ENCODE peak calls at places on chromosomes 16 and 17, in nine cellular contexts. Y, L, B, S, U, G, R, Q and A are unnamed samples.

GRCh38 chr17:35082073-35082657 is 18.7 kb upstream of the RFFL start:
- DNase-seq in Y (no peak), L (no peak), B (no peak), S (peak), U (no peak), G (no peak), R (no peak), Q (no peak), A (no peak)

GRCh38 chr17:3335876-3336275 is 37.7 kb upstream of the OR3A1 start:
- DNase-seq in Y (no peak), L (no peak), B (no peak), S (no peak), U (no peak), G (no peak), R (no peak), Q (no peak), A (no peak)

GRCh38 chr16:86052926-86053325 is 154.0 kb downstream of the IRF8 start:
- DNase-seq in Y (no peak), L (no peak), B (no peak), S (no peak), U (no peak), G (no peak), R (no peak), Q (no peak), A (no peak)

GRCh38 chr17:10738516-10739258 is 8.9 kb upstream of the TMEM220 start:
- DNase-seq in Y (no peak), L (peak), B (no peak), S (peak), U (peak), G (no peak), R (no peak), Q (no peak), A (no peak)

GRCh38 chr16:6204941-6205340 is 1107.3 kb upstream of the EEF2KMT start:
- DNase-seq in Y (no peak), L (no peak), B (no peak), S (no peak), U (no peak), G (no peak), R (no peak), Q (no peak), A (no peak)

GRCh38 chr16:84806256-84806889 is 13.4 kb upstream of the CRISPLD2 start:
- DNase-seq in Y (no peak), L (no peak), B (no peak), S (peak), U (no peak), G (no peak), R (no peak), Q (no peak), A (no peak)

GRCh38 chr17:80793851-80794267 is 197.8 kb upstream of the CHMP6 start:
- DNase-seq in Y (no peak), L (no peak), B (no peak), S (no peak), U (no peak), G (no peak), R (no peak), Q (no peak), A (no peak)

GRCh38 chr17:47279062-47279801 is 25.6 kb downstream of the ITGB3 start:
- DNase-seq in Y (peak), L (peak), B (no peak), S (no peak), U (peak), G (peak), R (no peak), Q (no peak), A (peak)

GRCh38 chr16:53612003-53612402 is 91.7 kb downstream of the RPGRIP1L start:
- DNase-seq in Y (no peak), L (no peak), B (no peak), S (no peak), U (no peak), G (no peak), R (no peak), Q (no peak), A (no peak)

GRCh38 chr16:4697867-4698291 is 4.5 kb downstream of the NUDT16L1 start:
- DNase-seq in Y (no peak), L (no peak), B (no peak), S (no peak), U (no peak), G (no peak), R (no peak), Q (no peak), A (no peak)

GRCh38 chr16:75320435-75320834 is 69.0 kb upstream of the BCAR1 start:
- DNase-seq in Y (no peak), L (no peak), B (no peak), S (peak), U (no peak), G (no peak), R (no peak), Q (no peak), A (peak)

GRCh38 chr17:67994827-67995567 is 1.3 kb downstream of the C17orf58 start:
- DNase-seq in Y (no peak), L (no peak), B (no peak), S (no peak), U (no peak), G (peak), R (no peak), Q (peak), A (peak)

GRCh38 chr16:79430129-79430789 is 170.3 kb downstream of the MAF start:
- DNase-seq in Y (no peak), L (no peak), B (no peak), S (no peak), U (no peak), G (no peak), R (no peak), Q (no peak), A (no peak)

GRCh38 chr17:62971853-62972252 is 5.8 kb downstream of the TANC2 start:
- DNase-seq in Y (no peak), L (no peak), B (no peak), S (no peak), U (no peak), G (no peak), R (no peak), Q (no peak), A (no peak)

GRCh38 chr17:17692353-17693252 is 11.3 kb downstream of the RAI1 start:
- DNase-seq in Y (no peak), L (no peak), B (no peak), S (no peak), U (no peak), G (no peak), R (no peak), Q (no peak), A (no peak)

GRCh38 chr16:57423152-57423551 is 18.6 kb downstream of the CCL17 start:
- DNase-seq in Y (no peak), L (no peak), B (no peak), S (no peak), U (no peak), G (no peak), R (no peak), Q (no peak), A (no peak)

GRCh38 chr17:79162012-79162577 is 87.5 kb downstream of the ENGASE start:
- DNase-seq in Y (no peak), L (no peak), B (no peak), S (no peak), U (no peak), G (no peak), R (no peak), Q (no peak), A (no peak)

GRCh38 chr17:79946352-79947231 is 89.1 kb downstream of the TBC1D16 start:
- DNase-seq in Y (no peak), L (no peak), B (peak), S (no peak), U (peak), G (peak), R (no peak), Q (no peak), A (no peak)

GRCh38 chr17:72838581-72838980 is 253.9 kb downstream of the SLC39A11 start:
- DNase-seq in Y (no peak), L (no peak), B (no peak), S (no peak), U (no peak), G (no peak), R (no peak), Q (no peak), A (no peak)

GRCh38 chr17:66687570-66688284 is 147.2 kb upstream of the CACNG5 start:
- DNase-seq in Y (no peak), L (peak), B (no peak), S (no peak), U (no peak), G (no peak), R (no peak), Q (no peak), A (no peak)

GRCh38 chr16:30377050-30377811 is 2.6 kb downstream of the MYL11 start:
- DNase-seq in Y (no peak), L (no peak), B (no peak), S (no peak), U (no peak), G (no peak), R (no peak), Q (no peak), A (peak)

GRCh38 chr16:68031951-68032350 is 8.9 kb downstream of the DUS2 start:
- DNase-seq in Y (peak), L (peak), B (no peak), S (no peak), U (no peak), G (no peak), R (no peak), Q (no peak), A (peak)

GRCh38 chr17:9766970-9767369 is 24.4 kb downstream of the DHRS7C start:
- DNase-seq in Y (no peak), L (no peak), B (no peak), S (no peak), U (no peak), G (no peak), R (no peak), Q (no peak), A (no peak)

GRCh38 chr17:43210576-43210975 is 1.1 kb upstream of the TMEM106A start:
- DNase-seq in Y (no peak), L (no peak), B (no peak), S (no peak), U (no peak), G (no peak), R (no peak), Q (no peak), A (no peak)

GRCh38 chr16:19116711-19117449 is 3.1 kb downstream of the ITPRIPL2 start:
- DNase-seq in Y (no peak), L (no peak), B (peak), S (no peak), U (no peak), G (no peak), R (no peak), Q (no peak), A (no peak)

GRCh38 chr17:19724501-19725420 is 8.4 kb upstream of the SLC47A2 start:
- DNase-seq in Y (peak), L (peak), B (peak), S (peak), U (peak), G (peak), R (no peak), Q (peak), A (no peak)

GRCh38 chr17:45784583-45785372 is 658 bp downstream of the CRHR1 start:
- DNase-seq in Y (no peak), L (no peak), B (no peak), S (peak), U (peak), G (peak), R (no peak), Q (peak), A (peak)

GRCh38 chr16:73062640-73063283 is 14.8 kb upstream of the ZFHX3 start:
- DNase-seq in Y (no peak), L (no peak), B (no peak), S (no peak), U (peak), G (no peak), R (no peak), Q (no peak), A (no peak)

GRCh38 chr17:40075216-40076100 is 12.7 kb downstream of the THRA start:
- DNase-seq in Y (peak), L (peak), B (peak), S (peak), U (no peak), G (peak), R (peak), Q (peak), A (peak)

GRCh38 chr16:46929378-46930332 is 43.8 kb downstream of the DNAJA2 start:
- DNase-seq in Y (peak), L (peak), B (peak), S (peak), U (peak), G (peak), R (peak), Q (peak), A (peak)

GRCh38 chr17:1431631-1432104 is 24.4 kb downstream of the CRK start:
- DNase-seq in Y (no peak), L (no peak), B (no peak), S (no peak), U (no peak), G (no peak), R (no peak), Q (no peak), A (peak)

GRCh38 chr17:40600486-40601046 is 35.3 kb upstream of the CCR7 start:
- DNase-seq in Y (no peak), L (no peak), B (no peak), S (no peak), U (no peak), G (no peak), R (no peak), Q (no peak), A (no peak)

GRCh38 chr16:9055115-9055514 is 36.3 kb upstream of the HAPSTR1 start:
- DNase-seq in Y (no peak), L (no peak), B (no peak), S (no peak), U (no peak), G (no peak), R (no peak), Q (no peak), A (no peak)

GRCh38 chr16:67915831-67916723 is 15.6 kb downstream of the CTRL start:
- DNase-seq in Y (no peak), L (peak), B (no peak), S (no peak), U (no peak), G (no peak), R (no peak), Q (no peak), A (peak)

GRCh38 chr17:64146418-64147109 is 16.6 kb upstream of the ERN1 start:
- DNase-seq in Y (peak), L (peak), B (peak), S (peak), U (peak), G (no peak), R (no peak), Q (peak), A (peak)

GRCh38 chr17:39264119-39264518 is 38.4 kb upstream of the STAC2 start:
- DNase-seq in Y (no peak), L (no peak), B (no peak), S (peak), U (no peak), G (no peak), R (no peak), Q (no peak), A (no peak)

GRCh38 chr17:81162491-81162890 is 2.8 kb upstream of the PVALEF start:
- DNase-seq in Y (no peak), L (no peak), B (no peak), S (no peak), U (no peak), G (no peak), R (no peak), Q (no peak), A (no peak)

GRCh38 chr17:7215652-7216139 is 3.9 kb downstream of the DLG4 start:
- DNase-seq in Y (peak), L (no peak), B (no peak), S (no peak), U (no peak), G (no peak), R (no peak), Q (no peak), A (no peak)
- TF ChIP-seq POLR2A in Y (no peak), L (no peak), B (no peak), S (no peak), U (no peak), G (no peak), R (no peak), Q (no peak), A (no peak)

DNA sequence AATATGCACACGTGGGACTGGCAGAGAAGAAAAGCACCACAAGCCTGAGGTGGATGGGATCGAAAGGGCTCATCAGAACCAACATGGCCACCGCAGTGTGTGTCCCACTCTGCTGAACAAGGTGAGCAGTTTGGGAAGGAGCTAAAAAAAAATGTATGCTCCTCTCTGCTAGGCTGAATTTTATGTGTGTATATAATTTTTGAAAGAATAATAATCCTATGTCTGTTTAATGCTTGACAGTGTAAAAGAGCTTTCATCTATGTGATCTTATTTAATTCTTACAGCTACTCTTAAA is 14.2 kb upstream of the EEF2K start:
- DNase-seq in Y (peak), L (peak), B (no peak), S (peak), U (no peak), G (no peak), R (no peak), Q (no peak), A (no peak)
- TF ChIP-seq POLR2A in Y (no peak), L (no peak), B (no peak), S (no peak), U (no peak), G (no peak), R (no peak), Q (no peak), A (no peak)

GRCh38 chr17:56887552-56888467 is 26.0 kb downstream of the TRIM25 start:
- DNase-seq in Y (no peak), L (peak), B (no peak), S (no peak), U (peak), G (no peak), R (no peak), Q (no peak), A (no peak)
- TF ChIP-seq POLR2A in Y (no peak), L (no peak), B (no peak), S (no peak), U (no peak), G (no peak), R (no peak), Q (no peak), A (no peak)

GRCh38 chr17:44324571-44325275 is at the start of gene SLC25A39:
- DNase-seq in Y (peak), L (peak), B (peak), S (peak), U (peak), G (peak), R (no peak), Q (peak), A (peak)
- TF ChIP-seq POLR2A in Y (peak), L (peak), B (peak), S (no peak), U (no peak), G (peak), R (no peak), Q (peak), A (peak)